ENCODE peak calls at places on chromosome 7, in five cellular contexts. T is GM12878, H is K562, R is HCT116, Q is HepG2. Y is an unnamed sample.

GRCh38 chr7:146960747-146961416 is 844.3 kb downstream of the CNTNAP2 start:
- DNase-seq in H (no peak), R (no peak), Q (no peak), T (no peak), Y (peak; percentile 1)

GRCh38 chr7:73829921-73830617 is 727 bp upstream of the CLDN4 start:
- DNase-seq in R (no peak), H (no peak), T (no peak), Q (peak; percentile 86), Y (peak; percentile 62)

GRCh38 chr7:73809454-73810090 is 21.2 kb upstream of the CLDN4 start:
- DNase-seq in H (no peak), R (peak; percentile 67), T (no peak), Q (no peak), Y (peak; percentile 37)

GRCh38 chr7:119572132-119572531 is 700.8 kb upstream of the KCND2 start:
- DNase-seq in R (no peak), H (no peak), T (no peak), Q (no peak), Y (no peak)

GRCh38 chr7:155291045-155291530 is 6.6 kb upstream of the INSIG1 start:
- DNase-seq in H (peak; percentile 94), T (no peak), Q (peak; percentile 2), R (peak; percentile 80), Y (no peak)

GRCh38 chr7:49424109-49424508 is 349.3 kb upstream of the VWC2 start:
- DNase-seq in H (no peak), T (no peak), Q (no peak), R (no peak), Y (peak; percentile 12)

GRCh38 chr7:129906700-129907099 is 46.1 kb downstream of the UBE2H start:
- DNase-seq in Q (peak; percentile 77), T (no peak), R (peak; percentile 80), H (no peak), Y (no peak)

GRCh38 chr7:114889646-114890285 is 32.1 kb upstream of the MDFIC start:
- DNase-seq in T (no peak), R (peak; percentile 97), Q (peak; percentile 1), H (no peak), Y (no peak)

DNA sequence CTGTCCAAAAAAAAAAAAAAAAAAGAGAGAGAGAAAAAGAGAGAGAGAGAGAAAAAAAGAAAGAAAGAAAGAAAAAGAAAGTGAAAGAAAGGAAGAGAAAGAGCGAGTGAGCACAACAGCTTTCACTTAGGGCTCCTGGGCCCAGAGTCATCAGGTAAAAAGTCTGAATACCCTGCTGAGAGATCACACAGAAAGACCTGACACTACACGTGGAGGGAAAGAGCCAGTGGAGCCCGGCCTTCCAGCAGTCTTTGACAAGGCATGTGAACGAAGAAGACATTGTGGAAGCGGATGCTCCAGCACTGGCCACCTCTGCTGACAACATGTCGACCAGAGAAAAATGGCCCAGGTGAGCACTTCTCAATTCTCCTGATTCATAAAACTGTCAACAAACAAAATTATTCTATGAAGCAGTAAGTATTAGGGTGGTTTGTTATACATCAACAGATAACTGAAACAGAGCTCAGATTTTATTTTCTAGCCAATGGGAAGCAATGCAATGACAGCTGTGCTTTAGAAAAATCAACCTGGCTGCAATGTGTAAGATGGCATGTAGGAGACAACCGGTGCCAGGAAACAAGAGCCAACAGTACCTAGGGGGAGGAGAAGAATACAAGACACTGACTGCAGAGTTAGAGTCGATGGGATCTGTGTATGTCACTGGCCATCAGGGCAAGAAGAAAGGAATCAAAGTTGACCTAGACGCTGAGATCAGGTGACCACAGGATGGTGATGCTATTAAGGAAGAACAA is 4.4 kb downstream of the RNF216 start:
- DNase-seq in T (no peak), H (no peak), R (no peak), Q (no peak), Y (peak; percentile 9)
- TF ChIP-seq JUND in T (no peak), H (no peak), R (no peak), Q (no peak), Y (no peak)

GRCh38 chr7:20217193-20217948 is at the start of gene MACC1:
- DNase-seq in T (peak; percentile 96), R (peak; percentile 93), Q (no peak), H (peak; percentile 60), Y (peak; percentile 44)
- TF ChIP-seq JUND in T (no peak), R (peak; percentile 88), Q (no peak), H (peak; percentile 13), Y (peak; percentile 96)

GRCh38 chr7:134720091-134720935 is 59.1 kb upstream of the CALD1 start:
- DNase-seq in R (no peak), T (no peak), Q (no peak), H (no peak), Y (no peak)

GRCh38 chr7:134714791-134715190 is 64.6 kb upstream of the CALD1 start:
- DNase-seq in T (no peak), Q (no peak), R (no peak), H (no peak), Y (no peak)

GRCh38 chr7:134722786-134723322 is 56.6 kb upstream of the CALD1 start:
- DNase-seq in T (no peak), R (no peak), H (no peak), Q (no peak), Y (no peak)

GRCh38 chr7:134723904-134724303 is 55.5 kb upstream of the CALD1 start:
- DNase-seq in R (no peak), Q (no peak), H (no peak), T (no peak), Y (no peak)

DNA sequence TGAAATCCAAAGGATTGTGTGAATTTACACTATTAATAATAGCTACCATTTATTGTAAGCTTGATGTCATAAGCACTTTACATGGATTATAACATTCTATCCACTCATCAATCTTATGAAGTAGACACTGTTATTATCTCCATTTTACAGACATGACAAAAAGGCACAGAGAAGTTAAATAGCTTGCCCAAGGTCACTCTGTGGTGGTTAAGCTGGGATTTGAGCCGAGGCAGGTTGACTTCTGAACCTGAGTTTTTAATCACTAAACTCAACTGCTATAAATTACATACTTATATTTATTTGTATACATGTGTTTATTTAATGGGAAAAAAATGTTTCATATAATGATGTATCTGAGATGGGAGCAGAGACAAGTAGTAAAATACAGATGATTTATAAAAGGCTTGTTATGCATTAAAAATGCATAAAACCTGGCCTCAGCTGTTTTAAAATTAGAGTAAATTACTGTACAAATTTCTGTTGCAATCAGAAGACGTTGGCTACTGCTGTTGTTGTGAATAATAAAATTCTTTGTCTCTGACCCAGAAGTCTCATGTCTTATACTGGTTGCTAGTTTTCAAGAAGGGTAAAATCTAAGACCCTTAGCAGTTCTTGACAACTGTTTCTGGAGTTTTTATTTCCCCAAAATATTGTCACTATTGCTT is 61.1 kb upstream of the CALD1 start:
- DNase-seq in T (no peak), R (no peak), Q (no peak), H (no peak), Y (no peak)
- TF ChIP-seq JUND in T (no peak), R (no peak), Q (no peak), H (no peak), Y (no peak)

DNA sequence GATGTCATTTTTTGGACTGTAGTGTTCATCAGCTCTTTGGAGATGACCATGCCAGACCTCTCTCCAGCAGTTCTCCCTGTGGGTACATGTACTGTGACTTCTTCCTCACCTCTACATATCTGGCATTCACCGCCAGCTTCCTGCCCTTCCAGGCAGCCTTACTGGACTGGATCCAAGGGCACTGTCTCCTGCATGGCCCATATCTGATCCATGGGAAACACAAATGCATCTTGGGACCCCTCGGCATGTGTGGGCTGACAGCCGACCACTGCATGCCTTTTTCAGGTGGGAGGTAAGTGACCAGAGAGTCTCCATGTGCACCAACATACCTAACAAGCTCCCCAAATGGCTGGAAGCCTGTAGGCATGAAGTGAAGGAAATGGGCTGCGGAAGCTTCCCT is 3.9 kb upstream of the BLVRA start:
- DNase-seq in R (no peak), Q (no peak), T (no peak), H (no peak), Y (no peak)
- TF ChIP-seq JUND in R (no peak), Q (no peak), T (no peak), H (no peak), Y (no peak)

Y was measured in T47D.